ENCODE peak calls at places on chromosome 9, in six cellular contexts. M is AG09309, E is spleen, R is glutamatergic neuron, D is progenitor cell of endocrine pancreas, L is omental fat pad. Y is an unnamed sample.

GRCh38 chr9:98781588-98782383 is 14.6 kb downstream of the ANKS6 start:
- DNase-seq in L (no peak), R (no peak), D (no peak), M (no peak), E (no peak), Y (no peak)

GRCh38 chr9:105067895-105068580 is 140.1 kb upstream of the ABCA1 start:
- DNase-seq in D (no peak), E (no peak), R (no peak), M (peak), L (no peak), Y (no peak)

GRCh38 chr9:72022846-72023245 is 37.6 kb downstream of the C9orf57 start:
- DNase-seq in R (no peak), L (no peak), M (peak), D (no peak), E (no peak), Y (no peak)

GRCh38 chr9:88258587-88258986 is 120.3 kb upstream of the SPATA31C2 start:
- DNase-seq in L (no peak), D (no peak), R (no peak), E (no peak), M (no peak), Y (no peak)

GRCh38 chr9:127611796-127612790 is at the start of gene STXBP1:
- DNase-seq in E (peak), M (no peak), L (peak), D (peak), R (peak), Y (peak)

GRCh38 chr9:121771851-121772599 is 120.6 kb downstream of the DAB2IP start:
- DNase-seq in L (no peak), D (no peak), R (peak), M (no peak), E (peak), Y (no peak)

GRCh38 chr9:94996638-94997037 is 270.1 kb downstream of the AOPEP start:
- DNase-seq in D (no peak), R (no peak), L (no peak), M (no peak), E (no peak), Y (no peak)

GRCh38 chr9:36603006-36603405 is 30.3 kb downstream of the MELK start:
- DNase-seq in D (no peak), M (no peak), E (no peak), L (no peak), R (no peak), Y (no peak)

GRCh38 chr9:89154651-89155336 is 23.8 kb downstream of the SHC3 start:
- DNase-seq in D (no peak), L (no peak), M (peak), R (no peak), E (no peak), Y (no peak)

GRCh38 chr9:14654932-14655331 is 38.3 kb downstream of the ZDHHC21 start:
- DNase-seq in D (no peak), M (no peak), L (no peak), E (no peak), R (no peak), Y (no peak)

GRCh38 chr9:14618851-14619250 is 74.4 kb downstream of the ZDHHC21 start:
- DNase-seq in M (no peak), R (no peak), D (no peak), E (no peak), L (no peak), Y (no peak)

GRCh38 chr9:6931913-6932312 is 174.1 kb downstream of the KDM4C start:
- DNase-seq in R (no peak), D (no peak), L (no peak), M (no peak), E (no peak), Y (no peak)

GRCh38 chr9:18982246-18982589 is 50.8 kb downstream of the SAXO1 start:
- DNase-seq in L (no peak), D (no peak), R (no peak), E (no peak), M (no peak), Y (no peak)

GRCh38 chr9:137000177-137000930 is 4.0 kb upstream of the CLIC3 start:
- DNase-seq in L (no peak), M (peak), R (no peak), D (no peak), E (no peak), Y (no peak)

GRCh38 chr9:125884196-125884595 is 137.0 kb downstream of the PBX3 start:
- DNase-seq in M (no peak), L (no peak), D (no peak), R (no peak), E (no peak), Y (no peak)

GRCh38 chr9:136820947-136821332 is 13.2 kb downstream of the RABL6 start:
- DNase-seq in R (no peak), M (no peak), L (no peak), E (no peak), D (no peak), Y (no peak)

GRCh38 chr9:94743035-94743954 is 16.8 kb downstream of the AOPEP start:
- DNase-seq in M (no peak), R (no peak), L (no peak), D (no peak), E (no peak), Y (no peak)

GRCh38 chr9:81823672-81824554 is 104.3 kb upstream of the SPATA31D4 start:
- DNase-seq in E (no peak), R (no peak), M (no peak), D (no peak), L (no peak), Y (no peak)

GRCh38 chr9:5671711-5672353 is 42.9 kb downstream of the RIC1 start:
- DNase-seq in R (no peak), M (no peak), D (no peak), E (no peak), L (no peak), Y (no peak)

GRCh38 chr9:73156593-73157187 is 5.0 kb downstream of the ANXA1 start:
- DNase-seq in D (no peak), R (no peak), M (no peak), E (no peak), L (no peak), Y (no peak)

GRCh38 chr9:129242971-129243561 is 65.0 kb upstream of the IER5L start:
- DNase-seq in R (no peak), E (peak), M (peak), D (no peak), L (no peak), Y (peak)

GRCh38 chr9:37604296-37604695 is 11.9 kb upstream of the TOMM5 start:
- DNase-seq in M (no peak), L (no peak), D (no peak), E (no peak), R (no peak), Y (no peak)

GRCh38 chr9:995776-996175 is 19.3 kb downstream of the DMRT3 start:
- DNase-seq in E (no peak), D (no peak), R (no peak), L (no peak), M (no peak), Y (no peak)

GRCh38 chr9:94908041-94908563 is 181.6 kb downstream of the AOPEP start:
- DNase-seq in D (no peak), R (no peak), E (no peak), M (no peak), L (no peak), Y (no peak)

GRCh38 chr9:136525207-136525606 is 20.6 kb downstream of the NOTCH1 start:
- DNase-seq in E (no peak), R (peak), M (no peak), L (no peak), D (no peak), Y (no peak)

GRCh38 chr9:8766096-8766495 is 966.5 kb upstream of the DMAC1 start:
- DNase-seq in E (no peak), D (no peak), M (no peak), L (no peak), R (no peak), Y (no peak)

GRCh38 chr9:36928210-36928609 is 105.9 kb downstream of the PAX5 start:
- DNase-seq in M (no peak), D (no peak), E (no peak), L (no peak), R (no peak), Y (no peak)

GRCh38 chr9:137317979-137318511 is 16.0 kb upstream of the NRARP start:
- DNase-seq in R (no peak), E (peak), M (no peak), L (no peak), D (no peak), Y (no peak)

GRCh38 chr9:125932012-125932411 is 184.8 kb downstream of the PBX3 start:
- DNase-seq in L (no peak), E (no peak), D (no peak), M (peak), R (no peak), Y (no peak)

GRCh38 chr9:15299374-15299939 is 7.6 kb downstream of the TTC39B start:
- DNase-seq in M (no peak), E (peak), D (no peak), R (no peak), L (no peak), Y (no peak)

GRCh38 chr9:97855486-97855875 is 2.5 kb downstream of the FOXE1 start:
- DNase-seq in D (no peak), M (no peak), R (no peak), L (no peak), E (no peak), Y (no peak)

GRCh38 chr9:134928796-134929559 is 11.3 kb upstream of the FCN1 start:
- DNase-seq in E (peak), D (no peak), L (no peak), M (no peak), R (no peak), Y (peak)

GRCh38 chr9:74951725-74952151 is 974 bp downstream of the C9orf40 start:
- DNase-seq in L (peak), R (peak), M (no peak), E (peak), D (peak), Y (no peak)

DNA sequence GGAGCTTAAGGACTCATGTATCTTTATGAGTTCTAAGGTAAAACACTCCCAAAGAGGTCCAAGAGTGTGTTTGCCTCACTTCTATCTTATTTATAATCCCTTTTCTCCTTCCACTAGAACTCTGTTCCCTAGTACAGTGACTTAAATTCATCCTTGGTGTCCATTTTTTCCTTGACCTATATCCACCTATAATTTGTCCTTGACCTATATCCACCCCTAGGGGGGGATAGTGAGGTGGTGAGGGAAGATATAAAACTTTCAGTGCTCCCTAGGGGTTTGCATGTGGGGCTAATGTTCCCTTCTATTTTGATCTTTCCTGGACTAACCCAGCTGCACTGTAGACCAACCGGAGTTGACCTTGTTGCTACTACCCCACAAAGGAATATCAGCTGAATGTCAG is 83.5 kb upstream of the GNAQ start:
- DNase-seq in E (no peak), R (no peak), M (no peak), L (no peak), D (no peak), Y (no peak)
- TF ChIP-seq CTCF in E (no peak), R (peak), M (peak), L (no peak), D (peak), Y (peak)

GRCh38 chr9:133715295-133715865 is 22.8 kb downstream of the SARDH start:
- DNase-seq in M (no peak), D (no peak), R (peak), L (no peak), E (peak), Y (peak)

GRCh38 chr9:133714606-133715294 is 23.4 kb downstream of the SARDH start:
- DNase-seq in R (peak), D (no peak), L (no peak), M (no peak), E (no peak), Y (peak)

GRCh38 chr9:133717113-133718031 is 20.8 kb downstream of the SARDH start:
- DNase-seq in M (no peak), R (peak), L (no peak), E (peak), D (no peak), Y (peak)

GRCh38 chr9:133716564-133717112 is 21.5 kb downstream of the SARDH start:
- DNase-seq in L (no peak), M (no peak), D (no peak), R (peak), E (no peak), Y (peak)

GRCh38 chr9:133715866-133716563 is 22.1 kb downstream of the SARDH start:
- DNase-seq in R (peak), L (no peak), E (peak), D (no peak), M (no peak), Y (peak)
- TF ChIP-seq CTCF in R (peak), L (no peak), E (no peak), D (peak), M (peak), Y (peak)

GRCh38 chr9:90871327-90871935 is 69.8 kb downstream of the SYK start:
- DNase-seq in E (no peak), M (no peak), L (no peak), D (no peak), R (no peak), Y (no peak)
- TF ChIP-seq CTCF in E (no peak), M (no peak), L (no peak), D (peak), R (peak), Y (peak)

GRCh38 chr9:124776952-124777645 is at the start of gene OLFML2A:
- DNase-seq in L (no peak), D (no peak), M (no peak), R (peak), E (peak), Y (peak)
- TF ChIP-seq CTCF in L (no peak), D (peak), M (peak), R (peak), E (no peak), Y (peak)

GRCh38 chr9:131422241-131422792 is 28.4 kb downstream of the PRRC2B start:
- DNase-seq in E (peak), R (no peak), L (no peak), M (no peak), D (no peak), Y (peak)
- TF ChIP-seq CTCF in E (no peak), R (no peak), L (no peak), M (no peak), D (no peak), Y (peak)

GRCh38 chr9:34048730-34049629 is at the start of gene UBAP2:
- DNase-seq in E (peak), M (peak), D (peak), L (peak), R (peak), Y (peak)
- TF ChIP-seq CTCF in E (no peak), M (no peak), D (no peak), L (no peak), R (no peak), Y (peak)

GRCh38 chr9:113156880-113157279 is 6.1 kb downstream of the SLC31A2 start:
- DNase-seq in M (no peak), E (no peak), R (no peak), L (no peak), D (no peak), Y (no peak)
- TF ChIP-seq CTCF in M (no peak), E (no peak), R (no peak), L (no peak), D (no peak), Y (no peak)

GRCh38 chr9:70123695-70124094 is 80.0 kb downstream of the MAMDC2 start:
- DNase-seq in M (no peak), R (no peak), D (no peak), E (no peak), L (no peak), Y (no peak)

GRCh38 chr9:70121818-70122436 is 78.3 kb downstream of the MAMDC2 start:
- DNase-seq in R (no peak), M (no peak), L (no peak), E (no peak), D (no peak), Y (no peak)

GRCh38 chr9:70119786-70120185 is 76.1 kb downstream of the MAMDC2 start:
- DNase-seq in R (no peak), D (no peak), L (no peak), M (no peak), E (no peak), Y (no peak)

GRCh38 chr9:70117835-70118319 is 74.2 kb downstream of the MAMDC2 start:
- DNase-seq in M (no peak), R (no peak), D (no peak), L (no peak), E (no peak), Y (no peak)

GRCh38 chr9:70120834-70121510 is 77.3 kb downstream of the MAMDC2 start:
- DNase-seq in R (no peak), L (no peak), E (no peak), D (no peak), M (peak), Y (peak)
- TF ChIP-seq CTCF in R (no peak), L (no peak), E (no peak), D (no peak), M (peak), Y (peak)

Y was measured in chondrocyte.